ENCODE peak calls at places on chromosome 13, in six cellular contexts. V, Z, H, D, Q and J are unnamed samples.

GRCh38 chr13:45352031-45352430 is 11.0 kb upstream of the TPT1 start:
- DNase-seq in Z (no peak), D (no peak), Q (no peak), V (no peak), H (no peak), J (no peak)

GRCh38 chr13:112968380-112968909 is 569 bp upstream of the MCF2L start:
- DNase-seq in H (peak; percentile 34), Z (peak; percentile 84), Q (peak; percentile 76), D (peak; percentile 67), V (peak; percentile 76), J (peak; percentile 87)

GRCh38 chr13:46385946-46386345 is 1.1 kb downstream of the RUBCNL start:
- DNase-seq in V (no peak), Q (no peak), D (no peak), H (no peak), Z (peak; percentile 31), J (no peak)

GRCh38 chr13:109680288-109680687 is 106.1 kb downstream of the IRS2 start:
- DNase-seq in D (no peak), Q (no peak), V (no peak), H (no peak), Z (no peak), J (no peak)

GRCh38 chr13:40442191-40442590 is 224.2 kb downstream of the FOXO1 start:
- DNase-seq in Q (no peak), Z (no peak), H (no peak), D (no peak), V (peak; percentile 38), J (no peak)

GRCh38 chr13:38223093-38223492 is 126.6 kb upstream of the UFM1 start:
- DNase-seq in D (no peak), Q (no peak), Z (peak; percentile 11), V (no peak), H (no peak), J (no peak)

GRCh38 chr13:34671136-34671535 is 270.9 kb upstream of the NBEA start:
- DNase-seq in H (no peak), D (no peak), V (peak; percentile 65), Q (no peak), Z (no peak), J (no peak)

GRCh38 chr13:23718916-23719470 is 148.8 kb downstream of the TNFRSF19 start:
- DNase-seq in Q (no peak), D (peak; percentile 18), V (no peak), Z (no peak), H (no peak), J (no peak)

GRCh38 chr13:105445793-105446192 is 1089.7 kb downstream of the EFNB2 start:
- DNase-seq in Z (no peak), Q (no peak), V (no peak), H (no peak), D (no peak), J (no peak)

GRCh38 chr13:21638319-21639282 is 32.3 kb upstream of the FGF9 start:
- DNase-seq in Z (peak; percentile 74), Q (no peak), V (no peak), D (peak; percentile 21), H (no peak), J (peak; percentile 28)

GRCh38 chr13:109000207-109000606 is 370.8 kb downstream of the MYO16 start:
- DNase-seq in Q (no peak), D (no peak), V (no peak), H (no peak), Z (no peak), J (no peak)

GRCh38 chr13:30734434-30734833 is 909 bp upstream of the ALOX5AP start:
- DNase-seq in V (no peak), D (no peak), Z (no peak), Q (no peak), H (no peak), J (no peak)

GRCh38 chr13:22049384-22049783 is 378.5 kb downstream of the FGF9 start:
- DNase-seq in H (no peak), Z (no peak), D (no peak), V (no peak), Q (no peak), J (no peak)

GRCh38 chr13:78601124-78601885 is 2.0 kb downstream of the POU4F1 start:
- DNase-seq in Z (no peak), V (no peak), H (no peak), Q (no peak), D (no peak), J (no peak)

DNA sequence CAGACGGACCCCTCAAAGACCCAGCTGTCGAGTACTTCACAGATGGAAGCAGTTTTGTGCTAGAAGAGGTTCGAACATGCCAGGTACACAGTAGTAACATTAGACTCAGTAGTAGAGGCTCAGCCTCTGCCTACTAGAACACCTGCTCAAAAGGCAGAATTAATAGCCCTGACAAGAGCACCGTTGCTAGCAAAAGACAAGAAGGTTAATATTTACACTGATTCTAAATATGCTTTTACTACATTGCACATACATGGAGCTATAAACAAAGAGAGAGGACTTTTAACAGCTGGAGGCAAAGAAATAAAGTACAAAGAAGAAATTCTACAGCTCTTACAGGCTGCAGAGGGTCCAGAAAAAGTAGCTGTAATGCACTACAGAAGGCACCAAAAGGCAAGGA is 13.6 kb upstream of the SLC15A1 start:
- DNase-seq in Z (no peak), Q (no peak), V (no peak), H (no peak), D (no peak), J (no peak)
- H3K4me3 ChIP-seq in Z (no peak overlapping the region), Q (no peak overlapping the region), V (no peak overlapping the region), H (no peak overlapping the region), D (no peak overlapping the region), J (no peak overlapping the region)

DNA sequence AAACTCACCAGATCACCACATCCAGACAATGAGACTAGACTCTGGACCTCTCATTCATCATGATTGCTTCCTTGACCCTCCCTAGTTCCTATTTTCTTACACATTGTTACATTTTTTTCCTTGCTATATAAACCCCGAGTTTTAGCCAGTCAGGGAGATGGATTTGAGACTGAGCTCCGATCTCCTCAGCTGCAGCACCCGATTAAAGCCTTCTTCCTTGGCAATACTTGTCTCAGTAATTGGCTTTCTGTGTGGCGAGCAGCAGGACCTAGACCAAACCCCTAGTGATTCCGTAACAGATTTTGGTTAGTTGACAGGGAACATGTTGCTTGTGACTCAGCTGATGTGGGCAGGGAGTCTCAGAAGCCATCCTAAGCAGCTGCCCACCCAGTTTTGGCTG is 44.0 kb downstream of the SUCLA2 start:
- DNase-seq in Z (no peak), D (no peak), V (no peak), Q (no peak), H (no peak), J (no peak)
- H3K9me3 ChIP-seq in Z (peaks cover 34% of the 10 kb centered on the region), D (peaks cover 19% of the 10 kb centered on the region), V (peaks cover 21% of the 10 kb centered on the region), Q (no peaks in the 10 kb centered on the region), H (no peaks in the 10 kb centered on the region), J (no peaks in the 10 kb centered on the region)

GRCh38 chr13:33167521-33167920 is 118.0 kb downstream of the STARD13 start:
- DNase-seq in D (no peak), Z (no peak), V (no peak), H (no peak), Q (no peak), J (no peak)
- H3K4me1 ChIP-seq in D (no peaks in the 10 kb centered on the region), Z (peaks cover 3% of the 10 kb centered on the region), V (no peaks in the 10 kb centered on the region), H (peaks cover 14% of the 10 kb centered on the region), Q (peaks cover 8% of the 10 kb centered on the region), J (peaks cover 11% of the 10 kb centered on the region)

GRCh38 chr13:91014696-91015095 is 332.8 kb upstream of the MIR17HG start:
- DNase-seq in H (no peak), V (no peak), Q (no peak), Z (no peak), D (no peak), J (no peak)
- H3K4me3 ChIP-seq in H (no peak overlapping the region), V (no peak overlapping the region), Q (no peak overlapping the region), Z (no peak overlapping the region), D (no peak overlapping the region), J (no peak overlapping the region)

GRCh38 chr13:19056984-19057490 is 124.6 kb downstream of the TUBA3C start:
- DNase-seq in H (no peak), V (no peak), Z (no peak), Q (no peak), D (no peak), J (no peak)
- H3K9me3 ChIP-seq in H (no peaks in the 10 kb centered on the region), V (no peaks in the 10 kb centered on the region), Z (peaks cover 91% of the 10 kb centered on the region), Q (no peaks in the 10 kb centered on the region), D (no peaks in the 10 kb centered on the region), J (no peaks in the 10 kb centered on the region)

GRCh38 chr13:32592082-32592481 is 5.8 kb downstream of the PDS5B start:
- DNase-seq in D (no peak), Q (no peak), Z (no peak), H (no peak), V (no peak), J (no peak)
- H3K4me1 ChIP-seq in D (peaks cover 16% of the 10 kb centered on the region), Q (peaks cover 32% of the 10 kb centered on the region), Z (peaks cover 16% of the 10 kb centered on the region), H (peaks cover 12% of the 10 kb centered on the region), V (peaks cover 22% of the 10 kb centered on the region), J (peaks cover 21% of the 10 kb centered on the region)